ENCODE peak calls at places on chromosomes 3 and 15, in seven cellular contexts. D is endothelial cell, L is stomach, F is NCI-H774, M is hippocampal formation, T is fibroblast of lung, C is A549. S is an unnamed sample.

GRCh38 chr3:127690823-127691452 is 18.2 kb downstream of the ABTB1 start:
- DNase-seq in D (peak), L (peak), F (no peak), T (peak), M (no peak), C (peak), S (peak)

GRCh38 chr3:156429125-156429524 is 125.8 kb downstream of the SSR3 start:
- DNase-seq in D (no peak), F (no peak), T (no peak), M (no peak), L (no peak), C (no peak), S (no peak)

GRCh38 chr3:31412832-31413231 is 119.9 kb upstream of the STT3B start:
- DNase-seq in F (no peak), M (no peak), D (no peak), C (no peak), L (no peak), T (no peak), S (no peak)

GRCh38 chr3:194326192-194327029 is 24.7 kb downstream of the CPN2 start:
- DNase-seq in F (no peak), C (peak), T (peak), M (no peak), L (no peak), D (no peak), S (no peak)

GRCh38 chr15:70099966-70100494 is 2.3 kb upstream of the TLE3 start:
- DNase-seq in M (no peak), T (no peak), C (peak), L (no peak), D (no peak), F (no peak), S (peak)

GRCh38 chr3:32293908-32294307 is 55.4 kb downstream of the CMTM8 start:
- DNase-seq in D (no peak), M (no peak), C (no peak), L (no peak), F (no peak), T (no peak), S (no peak)

GRCh38 chr3:73467211-73467610 is 157.5 kb downstream of the PDZRN3 start:
- DNase-seq in D (no peak), T (no peak), L (no peak), C (no peak), F (no peak), M (no peak), S (peak)

GRCh38 chr3:115899050-115899449 is 275.7 kb downstream of the GAP43 start:
- DNase-seq in D (no peak), F (no peak), M (no peak), T (no peak), L (no peak), C (no peak), S (no peak)

GRCh38 chr3:34387831-34388564 is 589.6 kb downstream of the PDCD6IP start:
- DNase-seq in F (no peak), L (no peak), D (no peak), T (no peak), M (peak), C (no peak), S (no peak)

GRCh38 chr3:184631339-184631965 is 69.9 kb downstream of the EPHB3 start:
- DNase-seq in M (no peak), L (no peak), T (no peak), F (no peak), D (no peak), C (no peak), S (no peak)

GRCh38 chr3:72891053-72891855 is 3.4 kb downstream of the GXYLT2 start:
- DNase-seq in M (peak), C (no peak), F (no peak), D (no peak), T (peak), L (no peak), S (no peak)

GRCh38 chr3:187852842-187853727 is 107.8 kb upstream of the BCL6 start:
- DNase-seq in C (peak), F (no peak), M (no peak), L (no peak), T (no peak), D (no peak), S (no peak)

GRCh38 chr3:138726966-138727365 is 107.8 kb downstream of the PIK3CB start:
- DNase-seq in F (no peak), M (no peak), D (no peak), C (no peak), L (no peak), T (peak), S (no peak)